ENCODE peak calls at places on chromosomes 5 and 9, in seven cellular contexts. One of them, this sample, is unnamed.

GRCh38 chr9:128495804-128496417 is 8.6 kb upstream of the GLE1 start:
- DNase-seq in OCI-LY7: no peak
- DNase-seq in HFF-Myc: no peak
- DNase-seq in GM12865: no peak
- DNase-seq in stomach: no peak
- DNase-seq in cardiac muscle cell: peak; percentile 3
- DNase-seq in tibial artery: no peak
- DNase-seq in this sample: no peak

GRCh38 chr5:57986746-57987145 is 473.1 kb downstream of the PLK2 start:
- DNase-seq in OCI-LY7: no peak
- DNase-seq in HFF-Myc: peak; percentile 21
- DNase-seq in GM12865: no peak
- DNase-seq in stomach: no peak
- DNase-seq in cardiac muscle cell: no peak
- DNase-seq in tibial artery: peak; percentile 19
- DNase-seq in this sample: peak; percentile 56

GRCh38 chr5:63456279-63456678 is 506.0 kb downstream of the HTR1A start:
- DNase-seq in OCI-LY7: no peak
- DNase-seq in HFF-Myc: no peak
- DNase-seq in GM12865: no peak
- DNase-seq in stomach: no peak
- DNase-seq in cardiac muscle cell: no peak
- DNase-seq in tibial artery: no peak
- DNase-seq in this sample: no peak

GRCh38 chr9:21234153-21234687 is 5.6 kb downstream of the IFNA14 start:
- DNase-seq in OCI-LY7: no peak
- DNase-seq in HFF-Myc: no peak
- DNase-seq in GM12865: no peak
- DNase-seq in stomach: no peak
- DNase-seq in cardiac muscle cell: no peak
- DNase-seq in tibial artery: no peak
- DNase-seq in this sample: no peak

GRCh38 chr9:23492126-23493002 is 333.7 kb downstream of the ELAVL2 start:
- DNase-seq in OCI-LY7: peak; percentile 37
- DNase-seq in HFF-Myc: no peak
- DNase-seq in GM12865: peak; percentile 1
- DNase-seq in stomach: no peak
- DNase-seq in cardiac muscle cell: peak; percentile 65
- DNase-seq in tibial artery: no peak
- DNase-seq in this sample: peak; percentile 42

GRCh38 chr9:114662081-114662989 is 4.7 kb upstream of the TEX53 start:
- DNase-seq in OCI-LY7: peak; percentile 62
- DNase-seq in HFF-Myc: no peak
- DNase-seq in GM12865: peak; percentile 54
- DNase-seq in stomach: peak; percentile 46
- DNase-seq in cardiac muscle cell: peak; percentile 62
- DNase-seq in tibial artery: no peak
- DNase-seq in this sample: no peak

GRCh38 chr9:106717686-106718085 is 145.3 kb upstream of the ZNF462 start:
- DNase-seq in OCI-LY7: no peak
- DNase-seq in HFF-Myc: no peak
- DNase-seq in GM12865: no peak
- DNase-seq in stomach: no peak
- DNase-seq in cardiac muscle cell: peak; percentile 21
- DNase-seq in tibial artery: no peak
- DNase-seq in this sample: peak; percentile 70

GRCh38 chr5:54654211-54654610 is 136.7 kb downstream of the SNX18 start:
- DNase-seq in OCI-LY7: no peak
- DNase-seq in HFF-Myc: no peak
- DNase-seq in GM12865: no peak
- DNase-seq in stomach: no peak
- DNase-seq in cardiac muscle cell: no peak
- DNase-seq in tibial artery: no peak
- DNase-seq in this sample: no peak

GRCh38 chr5:95609711-95610110 is 10.2 kb upstream of the GPR150 start:
- DNase-seq in OCI-LY7: no peak
- DNase-seq in HFF-Myc: no peak
- DNase-seq in GM12865: no peak
- DNase-seq in stomach: no peak
- DNase-seq in cardiac muscle cell: no peak
- DNase-seq in tibial artery: no peak
- DNase-seq in this sample: no peak

GRCh38 chr9:16672501-16672900 is 198.0 kb downstream of the BNC2 start:
- DNase-seq in OCI-LY7: no peak
- DNase-seq in HFF-Myc: no peak
- DNase-seq in GM12865: no peak
- DNase-seq in stomach: no peak
- DNase-seq in cardiac muscle cell: no peak
- DNase-seq in tibial artery: no peak
- DNase-seq in this sample: no peak

GRCh38 chr9:78397045-78397843 is 100.3 kb downstream of the PSAT1 start:
- DNase-seq in OCI-LY7: no peak
- DNase-seq in HFF-Myc: no peak
- DNase-seq in GM12865: no peak
- DNase-seq in stomach: no peak
- DNase-seq in cardiac muscle cell: no peak
- DNase-seq in tibial artery: no peak
- DNase-seq in this sample: no peak

GRCh38 chr9:36866840-36867239 is 167.2 kb downstream of the PAX5 start:
- DNase-seq in OCI-LY7: no peak
- DNase-seq in HFF-Myc: no peak
- DNase-seq in GM12865: no peak
- DNase-seq in stomach: no peak
- DNase-seq in cardiac muscle cell: no peak
- DNase-seq in tibial artery: no peak
- DNase-seq in this sample: no peak

GRCh38 chr5:160230686-160231527 is 1.6 kb downstream of the FABP6 start:
- DNase-seq in OCI-LY7: no peak
- DNase-seq in HFF-Myc: no peak
- DNase-seq in GM12865: peak; percentile 68
- DNase-seq in stomach: no peak
- DNase-seq in cardiac muscle cell: no peak
- DNase-seq in tibial artery: peak; percentile 38
- DNase-seq in this sample: peak; percentile 61

GRCh38 chr5:9249231-9249630 is 296.6 kb downstream of the SEMA5A start:
- DNase-seq in OCI-LY7: no peak
- DNase-seq in HFF-Myc: no peak
- DNase-seq in GM12865: no peak
- DNase-seq in stomach: no peak
- DNase-seq in cardiac muscle cell: no peak
- DNase-seq in tibial artery: no peak
- DNase-seq in this sample: no peak

GRCh38 chr5:90421136-90421535 is 11.6 kb upstream of the CETN3 start:
- DNase-seq in OCI-LY7: peak; percentile 19
- DNase-seq in HFF-Myc: no peak
- DNase-seq in GM12865: peak; percentile 29
- DNase-seq in stomach: peak; percentile 29
- DNase-seq in cardiac muscle cell: peak; percentile 63
- DNase-seq in tibial artery: no peak
- DNase-seq in this sample: no peak

DNA sequence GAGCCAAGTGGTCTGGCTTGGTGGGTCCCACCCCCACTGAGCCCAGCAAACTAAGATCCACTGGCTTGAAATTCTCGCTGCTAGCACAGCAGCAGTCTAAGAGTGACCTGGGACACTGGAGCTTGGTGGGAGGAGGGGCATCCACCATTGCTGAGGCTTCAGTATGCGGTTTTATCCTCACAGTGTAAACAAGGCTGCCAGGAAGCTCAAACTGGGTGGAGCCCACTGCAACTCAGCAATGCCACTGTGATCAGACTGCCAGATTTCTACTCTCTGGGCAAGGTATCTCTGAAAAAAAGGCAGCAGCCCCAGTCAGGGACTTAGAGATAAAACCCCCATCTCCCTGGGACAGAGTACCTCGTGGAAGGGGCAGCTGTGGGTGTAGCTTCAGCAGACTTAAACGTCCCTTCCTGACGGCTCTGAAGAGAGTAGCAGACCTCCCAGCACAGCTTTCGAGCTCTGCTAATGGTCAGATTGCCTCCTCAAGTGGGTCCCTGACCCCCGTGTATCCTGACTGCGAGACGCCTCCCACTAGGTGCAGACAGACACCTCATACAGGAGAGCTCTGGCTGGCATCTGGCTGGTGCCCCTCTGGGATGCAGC is 18.2 kb upstream of the STK32A start:
- DNase-seq in OCI-LY7: no peak
- DNase-seq in HFF-Myc: no peak
- DNase-seq in GM12865: peak; percentile 5
- DNase-seq in stomach: no peak
- DNase-seq in cardiac muscle cell: no peak
- DNase-seq in tibial artery: no peak
- DNase-seq in this sample: no peak
- H3K4me3 ChIP-seq in OCI-LY7: no peak overlapping the region
- H3K4me3 ChIP-seq in HFF-Myc: no peak overlapping the region
- H3K4me3 ChIP-seq in GM12865: no peak overlapping the region
- H3K4me3 ChIP-seq in stomach: no peak overlapping the region
- H3K4me3 ChIP-seq in cardiac muscle cell: no peak overlapping the region
- H3K4me3 ChIP-seq in tibial artery: no peak overlapping the region
- H3K4me3 ChIP-seq in this sample: no peak overlapping the region

GRCh38 chr9:123399803-123400378 is 43.9 kb downstream of the CRB2 start:
- DNase-seq in OCI-LY7: peak; percentile 25
- DNase-seq in HFF-Myc: no peak
- DNase-seq in GM12865: peak; percentile 28
- DNase-seq in stomach: no peak
- DNase-seq in cardiac muscle cell: no peak
- DNase-seq in tibial artery: no peak
- DNase-seq in this sample: no peak
- TF ChIP-seq CTCF in OCI-LY7: peak; percentile 86
- TF ChIP-seq CTCF in HFF-Myc: peak; percentile 71
- TF ChIP-seq CTCF in GM12865: peak; percentile 55
- TF ChIP-seq CTCF in stomach: no peak
- TF ChIP-seq CTCF in cardiac muscle cell: peak; percentile 64
- TF ChIP-seq CTCF in tibial artery: no peak
- TF ChIP-seq CTCF in this sample: peak; percentile 66

GRCh38 chr5:131760793-131761192 is 36.0 kb downstream of the FNIP1 start:
- DNase-seq in OCI-LY7: no peak
- DNase-seq in HFF-Myc: no peak
- DNase-seq in GM12865: no peak
- DNase-seq in stomach: no peak
- DNase-seq in cardiac muscle cell: no peak
- DNase-seq in tibial artery: no peak
- DNase-seq in this sample: no peak

GRCh38 chr5:131756942-131757341 is 39.9 kb downstream of the FNIP1 start:
- DNase-seq in OCI-LY7: no peak
- DNase-seq in HFF-Myc: no peak
- DNase-seq in GM12865: no peak
- DNase-seq in stomach: no peak
- DNase-seq in cardiac muscle cell: no peak
- DNase-seq in tibial artery: no peak
- DNase-seq in this sample: no peak

GRCh38 chr5:131759704-131760103 is 37.1 kb downstream of the FNIP1 start:
- DNase-seq in OCI-LY7: no peak
- DNase-seq in HFF-Myc: no peak
- DNase-seq in GM12865: no peak
- DNase-seq in stomach: no peak
- DNase-seq in cardiac muscle cell: no peak
- DNase-seq in tibial artery: no peak
- DNase-seq in this sample: no peak

GRCh38 chr5:131757830-131758519 is 38.8 kb downstream of the FNIP1 start:
- DNase-seq in OCI-LY7: no peak
- DNase-seq in HFF-Myc: no peak
- DNase-seq in GM12865: peak; percentile 8
- DNase-seq in stomach: no peak
- DNase-seq in cardiac muscle cell: no peak
- DNase-seq in tibial artery: no peak
- DNase-seq in this sample: no peak

DNA sequence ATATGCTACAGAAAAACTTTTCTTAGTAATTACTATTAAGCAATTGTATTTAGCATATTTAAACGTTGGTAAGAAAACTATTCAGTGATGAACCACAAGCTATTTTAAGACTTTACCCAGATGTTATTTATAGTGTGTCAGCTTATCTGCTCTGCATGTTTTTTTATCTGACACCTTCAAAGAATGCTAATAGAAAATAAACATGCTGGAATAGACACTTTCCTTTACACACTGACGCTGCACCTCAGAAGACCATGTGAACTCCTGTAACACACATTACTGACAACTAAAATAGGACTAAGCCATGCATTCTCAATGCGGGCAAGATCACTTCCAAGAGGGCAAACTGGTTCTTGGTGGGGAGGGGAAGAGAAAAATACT is 38.3 kb downstream of the FNIP1 start:
- DNase-seq in OCI-LY7: no peak
- DNase-seq in HFF-Myc: no peak
- DNase-seq in GM12865: no peak
- DNase-seq in stomach: no peak
- DNase-seq in cardiac muscle cell: peak; percentile 28
- DNase-seq in tibial artery: no peak
- DNase-seq in this sample: no peak
- H3K4me3 ChIP-seq in OCI-LY7: no peak overlapping the region
- H3K4me3 ChIP-seq in HFF-Myc: no peak overlapping the region
- H3K4me3 ChIP-seq in GM12865: no peak overlapping the region
- H3K4me3 ChIP-seq in stomach: no peak overlapping the region
- H3K4me3 ChIP-seq in cardiac muscle cell: no peak overlapping the region
- H3K4me3 ChIP-seq in tibial artery: no peak overlapping the region
- H3K4me3 ChIP-seq in this sample: no peak overlapping the region

GRCh38 chr5:173686950-173687349 is 70.5 kb upstream of the BOD1 start:
- DNase-seq in OCI-LY7: peak; percentile 44
- DNase-seq in HFF-Myc: no peak
- DNase-seq in GM12865: peak; percentile 61
- DNase-seq in stomach: no peak
- DNase-seq in cardiac muscle cell: no peak
- DNase-seq in tibial artery: no peak
- DNase-seq in this sample: no peak

GRCh38 chr5:173688708-173689107 is 72.3 kb upstream of the BOD1 start:
- DNase-seq in OCI-LY7: no peak
- DNase-seq in HFF-Myc: no peak
- DNase-seq in GM12865: no peak
- DNase-seq in stomach: no peak
- DNase-seq in cardiac muscle cell: peak; percentile 14
- DNase-seq in tibial artery: no peak
- DNase-seq in this sample: peak; percentile 9

GRCh38 chr5:173689171-173689676 is 72.8 kb upstream of the BOD1 start:
- DNase-seq in OCI-LY7: no peak
- DNase-seq in HFF-Myc: no peak
- DNase-seq in GM12865: no peak
- DNase-seq in stomach: peak; percentile 41
- DNase-seq in cardiac muscle cell: no peak
- DNase-seq in tibial artery: no peak
- DNase-seq in this sample: peak; percentile 74

GRCh38 chr5:173691931-173692330 is 75.5 kb upstream of the BOD1 start:
- DNase-seq in OCI-LY7: no peak
- DNase-seq in HFF-Myc: no peak
- DNase-seq in GM12865: no peak
- DNase-seq in stomach: no peak
- DNase-seq in cardiac muscle cell: no peak
- DNase-seq in tibial artery: no peak
- DNase-seq in this sample: no peak

DNA sequence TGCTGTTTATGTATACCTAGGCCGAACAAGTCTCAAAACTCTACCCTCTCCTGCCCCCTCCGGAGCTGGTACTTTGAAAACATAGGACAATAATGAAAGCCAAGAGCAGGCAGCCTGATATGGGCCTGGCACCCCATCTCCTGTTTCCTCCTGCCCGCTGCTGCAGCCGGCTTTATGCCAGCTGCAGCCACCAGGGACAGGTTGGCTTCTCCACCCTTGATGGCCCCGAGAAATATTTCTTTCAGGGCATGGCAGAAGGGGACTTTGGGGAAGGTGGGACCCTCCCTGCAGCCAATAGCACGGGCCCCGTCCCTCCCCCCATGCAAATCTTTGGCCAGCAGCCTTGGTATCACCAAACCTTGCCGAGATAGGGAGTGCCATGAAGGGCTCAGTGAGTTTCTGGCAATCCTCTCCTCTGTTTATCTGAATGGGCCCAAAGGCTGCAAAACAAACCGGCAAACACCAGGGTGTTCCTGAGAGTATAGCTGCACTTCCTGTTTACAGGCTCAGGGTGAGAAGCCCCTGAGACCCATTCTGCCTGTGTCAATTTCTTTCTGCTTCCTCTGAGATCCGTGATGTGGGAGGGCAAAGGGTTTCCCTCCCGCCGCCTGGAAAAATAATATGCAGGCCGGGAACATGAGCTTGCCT is 73.4 kb upstream of the BOD1 start:
- DNase-seq in OCI-LY7: peak; percentile 76
- DNase-seq in HFF-Myc: no peak
- DNase-seq in GM12865: peak; percentile 73
- DNase-seq in stomach: peak; percentile 59
- DNase-seq in cardiac muscle cell: no peak
- DNase-seq in tibial artery: no peak
- DNase-seq in this sample: peak; percentile 3
- TF ChIP-seq CTCF in OCI-LY7: peak; percentile 49
- TF ChIP-seq CTCF in HFF-Myc: no peak
- TF ChIP-seq CTCF in GM12865: peak; percentile 2
- TF ChIP-seq CTCF in stomach: no peak
- TF ChIP-seq CTCF in cardiac muscle cell: no peak
- TF ChIP-seq CTCF in tibial artery: no peak
- TF ChIP-seq CTCF in this sample: peak; percentile 42

This sample was measured in epithelial cell of proximal tubule.